ENCODE peak calls at places on chromosomes 5 and 9, in nine cellular contexts. One of them, this sample, is unnamed.

GRCh38 chr9:5455181-5455580 is 4.8 kb downstream of the CD274 start:
- DNase-seq in stimulated activated CD4-positive, alpha-beta T cell treated with anti-CD3 and anti-CD28 coated beads, Interleukin-2, amount 100 ng/mL, for 48 hours: no peak
- DNase-seq in brain microvascular endothelial cell: peak
- DNase-seq in NCI-H1092: no peak
- DNase-seq in memory B cell: no peak
- DNase-seq in GM23248: peak
- DNase-seq in activated T-cell treated with anti-CD3 and anti-CD28 coated beads, Interleukin-2, amount 50 U/mL, for 72 hours: no peak
- DNase-seq in AG20443: peak
- DNase-seq in pancreas: no peak
- DNase-seq in this sample: no peak

GRCh38 chr5:176644294-176644693 is 3.0 kb upstream of the TSPAN17 start:
- DNase-seq in stimulated activated CD4-positive, alpha-beta T cell treated with anti-CD3 and anti-CD28 coated beads, Interleukin-2, amount 100 ng/mL, for 48 hours: no peak
- DNase-seq in brain microvascular endothelial cell: no peak
- DNase-seq in NCI-H1092: no peak
- DNase-seq in memory B cell: no peak
- DNase-seq in GM23248: no peak
- DNase-seq in activated T-cell treated with anti-CD3 and anti-CD28 coated beads, Interleukin-2, amount 50 U/mL, for 72 hours: no peak
- DNase-seq in AG20443: no peak
- DNase-seq in pancreas: no peak
- DNase-seq in this sample: no peak

GRCh38 chr9:87212563-87213154 is 265.4 kb upstream of the GAS1 start:
- DNase-seq in stimulated activated CD4-positive, alpha-beta T cell treated with anti-CD3 and anti-CD28 coated beads, Interleukin-2, amount 100 ng/mL, for 48 hours: no peak
- DNase-seq in brain microvascular endothelial cell: no peak
- DNase-seq in NCI-H1092: no peak
- DNase-seq in memory B cell: no peak
- DNase-seq in GM23248: peak
- DNase-seq in activated T-cell treated with anti-CD3 and anti-CD28 coated beads, Interleukin-2, amount 50 U/mL, for 72 hours: no peak
- DNase-seq in AG20443: no peak
- DNase-seq in pancreas: no peak
- DNase-seq in this sample: no peak

GRCh38 chr5:150789943-150790611 is 11.5 kb downstream of the SMIM3 start:
- DNase-seq in stimulated activated CD4-positive, alpha-beta T cell treated with anti-CD3 and anti-CD28 coated beads, Interleukin-2, amount 100 ng/mL, for 48 hours: peak
- DNase-seq in brain microvascular endothelial cell: peak
- DNase-seq in NCI-H1092: no peak
- DNase-seq in memory B cell: no peak
- DNase-seq in GM23248: peak
- DNase-seq in activated T-cell treated with anti-CD3 and anti-CD28 coated beads, Interleukin-2, amount 50 U/mL, for 72 hours: peak
- DNase-seq in AG20443: peak
- DNase-seq in pancreas: peak
- DNase-seq in this sample: peak

GRCh38 chr9:135239100-135239768 is 151.8 kb downstream of the OLFM1 start:
- DNase-seq in stimulated activated CD4-positive, alpha-beta T cell treated with anti-CD3 and anti-CD28 coated beads, Interleukin-2, amount 100 ng/mL, for 48 hours: no peak
- DNase-seq in brain microvascular endothelial cell: no peak
- DNase-seq in NCI-H1092: no peak
- DNase-seq in memory B cell: no peak
- DNase-seq in GM23248: no peak
- DNase-seq in activated T-cell treated with anti-CD3 and anti-CD28 coated beads, Interleukin-2, amount 50 U/mL, for 72 hours: no peak
- DNase-seq in AG20443: no peak
- DNase-seq in pancreas: peak
- DNase-seq in this sample: no peak

GRCh38 chr5:150694638-150695037 is 6.2 kb downstream of the RBM22 start:
- DNase-seq in stimulated activated CD4-positive, alpha-beta T cell treated with anti-CD3 and anti-CD28 coated beads, Interleukin-2, amount 100 ng/mL, for 48 hours: no peak
- DNase-seq in brain microvascular endothelial cell: peak
- DNase-seq in NCI-H1092: no peak
- DNase-seq in memory B cell: no peak
- DNase-seq in GM23248: peak
- DNase-seq in activated T-cell treated with anti-CD3 and anti-CD28 coated beads, Interleukin-2, amount 50 U/mL, for 72 hours: no peak
- DNase-seq in AG20443: no peak
- DNase-seq in pancreas: no peak
- DNase-seq in this sample: no peak

GRCh38 chr5:98570010-98570409 is 203.5 kb upstream of the RGMB start:
- DNase-seq in stimulated activated CD4-positive, alpha-beta T cell treated with anti-CD3 and anti-CD28 coated beads, Interleukin-2, amount 100 ng/mL, for 48 hours: no peak
- DNase-seq in brain microvascular endothelial cell: no peak
- DNase-seq in NCI-H1092: no peak
- DNase-seq in memory B cell: no peak
- DNase-seq in GM23248: peak
- DNase-seq in activated T-cell treated with anti-CD3 and anti-CD28 coated beads, Interleukin-2, amount 50 U/mL, for 72 hours: no peak
- DNase-seq in AG20443: no peak
- DNase-seq in pancreas: no peak
- DNase-seq in this sample: no peak

GRCh38 chr9:70170151-70170795 is 88.5 kb upstream of the SMC5 start:
- DNase-seq in stimulated activated CD4-positive, alpha-beta T cell treated with anti-CD3 and anti-CD28 coated beads, Interleukin-2, amount 100 ng/mL, for 48 hours: no peak
- DNase-seq in brain microvascular endothelial cell: no peak
- DNase-seq in NCI-H1092: no peak
- DNase-seq in memory B cell: no peak
- DNase-seq in GM23248: no peak
- DNase-seq in activated T-cell treated with anti-CD3 and anti-CD28 coated beads, Interleukin-2, amount 50 U/mL, for 72 hours: no peak
- DNase-seq in AG20443: no peak
- DNase-seq in pancreas: no peak
- DNase-seq in this sample: no peak

GRCh38 chr9:85008215-85008614 is 338.7 kb downstream of the NTRK2 start:
- DNase-seq in stimulated activated CD4-positive, alpha-beta T cell treated with anti-CD3 and anti-CD28 coated beads, Interleukin-2, amount 100 ng/mL, for 48 hours: no peak
- DNase-seq in brain microvascular endothelial cell: no peak
- DNase-seq in NCI-H1092: no peak
- DNase-seq in memory B cell: no peak
- DNase-seq in GM23248: no peak
- DNase-seq in activated T-cell treated with anti-CD3 and anti-CD28 coated beads, Interleukin-2, amount 50 U/mL, for 72 hours: no peak
- DNase-seq in AG20443: no peak
- DNase-seq in pancreas: no peak
- DNase-seq in this sample: no peak

GRCh38 chr5:10636363-10637142 is 72.7 kb downstream of the ANKRD33B start:
- DNase-seq in stimulated activated CD4-positive, alpha-beta T cell treated with anti-CD3 and anti-CD28 coated beads, Interleukin-2, amount 100 ng/mL, for 48 hours: no peak
- DNase-seq in brain microvascular endothelial cell: no peak
- DNase-seq in NCI-H1092: no peak
- DNase-seq in memory B cell: no peak
- DNase-seq in GM23248: no peak
- DNase-seq in activated T-cell treated with anti-CD3 and anti-CD28 coated beads, Interleukin-2, amount 50 U/mL, for 72 hours: no peak
- DNase-seq in AG20443: no peak
- DNase-seq in pancreas: no peak
- DNase-seq in this sample: no peak

GRCh38 chr5:109329296-109330252 is 80.2 kb downstream of the PJA2 start:
- DNase-seq in stimulated activated CD4-positive, alpha-beta T cell treated with anti-CD3 and anti-CD28 coated beads, Interleukin-2, amount 100 ng/mL, for 48 hours: no peak
- DNase-seq in brain microvascular endothelial cell: peak
- DNase-seq in NCI-H1092: no peak
- DNase-seq in memory B cell: no peak
- DNase-seq in GM23248: peak
- DNase-seq in activated T-cell treated with anti-CD3 and anti-CD28 coated beads, Interleukin-2, amount 50 U/mL, for 72 hours: no peak
- DNase-seq in AG20443: peak
- DNase-seq in pancreas: no peak
- DNase-seq in this sample: no peak

GRCh38 chr9:365451-365850 is 150.8 kb downstream of the DOCK8 start:
- DNase-seq in stimulated activated CD4-positive, alpha-beta T cell treated with anti-CD3 and anti-CD28 coated beads, Interleukin-2, amount 100 ng/mL, for 48 hours: no peak
- DNase-seq in brain microvascular endothelial cell: no peak
- DNase-seq in NCI-H1092: no peak
- DNase-seq in memory B cell: no peak
- DNase-seq in GM23248: no peak
- DNase-seq in activated T-cell treated with anti-CD3 and anti-CD28 coated beads, Interleukin-2, amount 50 U/mL, for 72 hours: no peak
- DNase-seq in AG20443: no peak
- DNase-seq in pancreas: no peak
- DNase-seq in this sample: no peak

GRCh38 chr9:80931163-80931562 is 758.2 kb downstream of the TLE1 start:
- DNase-seq in stimulated activated CD4-positive, alpha-beta T cell treated with anti-CD3 and anti-CD28 coated beads, Interleukin-2, amount 100 ng/mL, for 48 hours: no peak
- DNase-seq in brain microvascular endothelial cell: no peak
- DNase-seq in NCI-H1092: no peak
- DNase-seq in memory B cell: no peak
- DNase-seq in GM23248: no peak
- DNase-seq in activated T-cell treated with anti-CD3 and anti-CD28 coated beads, Interleukin-2, amount 50 U/mL, for 72 hours: no peak
- DNase-seq in AG20443: no peak
- DNase-seq in pancreas: no peak
- DNase-seq in this sample: no peak

GRCh38 chr5:181245427-181246275 is 1.9 kb upstream of the RACK1 start:
- DNase-seq in stimulated activated CD4-positive, alpha-beta T cell treated with anti-CD3 and anti-CD28 coated beads, Interleukin-2, amount 100 ng/mL, for 48 hours: no peak
- DNase-seq in brain microvascular endothelial cell: no peak
- DNase-seq in NCI-H1092: no peak
- DNase-seq in memory B cell: no peak
- DNase-seq in GM23248: no peak
- DNase-seq in activated T-cell treated with anti-CD3 and anti-CD28 coated beads, Interleukin-2, amount 50 U/mL, for 72 hours: no peak
- DNase-seq in AG20443: no peak
- DNase-seq in pancreas: peak
- DNase-seq in this sample: peak

GRCh38 chr5:94893404-94894145 is 275.1 kb downstream of the SLF1 start:
- DNase-seq in stimulated activated CD4-positive, alpha-beta T cell treated with anti-CD3 and anti-CD28 coated beads, Interleukin-2, amount 100 ng/mL, for 48 hours: no peak
- DNase-seq in brain microvascular endothelial cell: no peak
- DNase-seq in NCI-H1092: no peak
- DNase-seq in memory B cell: no peak
- DNase-seq in GM23248: peak
- DNase-seq in activated T-cell treated with anti-CD3 and anti-CD28 coated beads, Interleukin-2, amount 50 U/mL, for 72 hours: no peak
- DNase-seq in AG20443: peak
- DNase-seq in pancreas: no peak
- DNase-seq in this sample: no peak

GRCh38 chr5:83866191-83866590 is 145.5 kb upstream of the HAPLN1 start:
- DNase-seq in stimulated activated CD4-positive, alpha-beta T cell treated with anti-CD3 and anti-CD28 coated beads, Interleukin-2, amount 100 ng/mL, for 48 hours: no peak
- DNase-seq in brain microvascular endothelial cell: no peak
- DNase-seq in NCI-H1092: no peak
- DNase-seq in memory B cell: no peak
- DNase-seq in GM23248: no peak
- DNase-seq in activated T-cell treated with anti-CD3 and anti-CD28 coated beads, Interleukin-2, amount 50 U/mL, for 72 hours: no peak
- DNase-seq in AG20443: no peak
- DNase-seq in pancreas: no peak
- DNase-seq in this sample: no peak

GRCh38 chr9:129459550-129460322 is 161.2 kb downstream of the C9orf50 start:
- DNase-seq in stimulated activated CD4-positive, alpha-beta T cell treated with anti-CD3 and anti-CD28 coated beads, Interleukin-2, amount 100 ng/mL, for 48 hours: peak
- DNase-seq in brain microvascular endothelial cell: no peak
- DNase-seq in NCI-H1092: no peak
- DNase-seq in memory B cell: no peak
- DNase-seq in GM23248: peak
- DNase-seq in activated T-cell treated with anti-CD3 and anti-CD28 coated beads, Interleukin-2, amount 50 U/mL, for 72 hours: peak
- DNase-seq in AG20443: no peak
- DNase-seq in pancreas: no peak
- DNase-seq in this sample: peak

GRCh38 chr5:78649220-78649700 is 688 bp upstream of the LHFPL2 start:
- DNase-seq in stimulated activated CD4-positive, alpha-beta T cell treated with anti-CD3 and anti-CD28 coated beads, Interleukin-2, amount 100 ng/mL, for 48 hours: no peak
- DNase-seq in brain microvascular endothelial cell: peak
- DNase-seq in NCI-H1092: no peak
- DNase-seq in memory B cell: no peak
- DNase-seq in GM23248: peak
- DNase-seq in activated T-cell treated with anti-CD3 and anti-CD28 coated beads, Interleukin-2, amount 50 U/mL, for 72 hours: no peak
- DNase-seq in AG20443: peak
- DNase-seq in pancreas: no peak
- DNase-seq in this sample: no peak

GRCh38 chr5:61301820-61302563 is 30.1 kb upstream of the ZSWIM6 start:
- DNase-seq in stimulated activated CD4-positive, alpha-beta T cell treated with anti-CD3 and anti-CD28 coated beads, Interleukin-2, amount 100 ng/mL, for 48 hours: no peak
- DNase-seq in brain microvascular endothelial cell: peak
- DNase-seq in NCI-H1092: no peak
- DNase-seq in memory B cell: no peak
- DNase-seq in GM23248: peak
- DNase-seq in activated T-cell treated with anti-CD3 and anti-CD28 coated beads, Interleukin-2, amount 50 U/mL, for 72 hours: no peak
- DNase-seq in AG20443: peak
- DNase-seq in pancreas: peak
- DNase-seq in this sample: no peak

GRCh38 chr5:39783756-39784421 is 359.1 kb upstream of the DAB2 start:
- DNase-seq in stimulated activated CD4-positive, alpha-beta T cell treated with anti-CD3 and anti-CD28 coated beads, Interleukin-2, amount 100 ng/mL, for 48 hours: no peak
- DNase-seq in brain microvascular endothelial cell: no peak
- DNase-seq in NCI-H1092: no peak
- DNase-seq in memory B cell: no peak
- DNase-seq in GM23248: peak
- DNase-seq in activated T-cell treated with anti-CD3 and anti-CD28 coated beads, Interleukin-2, amount 50 U/mL, for 72 hours: no peak
- DNase-seq in AG20443: peak
- DNase-seq in pancreas: no peak
- DNase-seq in this sample: no peak

GRCh38 chr9:83508072-83508471 is 30.1 kb downstream of the FRMD3 start:
- DNase-seq in stimulated activated CD4-positive, alpha-beta T cell treated with anti-CD3 and anti-CD28 coated beads, Interleukin-2, amount 100 ng/mL, for 48 hours: no peak
- DNase-seq in brain microvascular endothelial cell: peak
- DNase-seq in NCI-H1092: no peak
- DNase-seq in memory B cell: no peak
- DNase-seq in GM23248: no peak
- DNase-seq in activated T-cell treated with anti-CD3 and anti-CD28 coated beads, Interleukin-2, amount 50 U/mL, for 72 hours: no peak
- DNase-seq in AG20443: no peak
- DNase-seq in pancreas: no peak
- DNase-seq in this sample: no peak

GRCh38 chr5:168609806-168610482 is 30.8 kb upstream of the PANK3 start:
- DNase-seq in stimulated activated CD4-positive, alpha-beta T cell treated with anti-CD3 and anti-CD28 coated beads, Interleukin-2, amount 100 ng/mL, for 48 hours: no peak
- DNase-seq in brain microvascular endothelial cell: no peak
- DNase-seq in NCI-H1092: no peak
- DNase-seq in memory B cell: no peak
- DNase-seq in GM23248: no peak
- DNase-seq in activated T-cell treated with anti-CD3 and anti-CD28 coated beads, Interleukin-2, amount 50 U/mL, for 72 hours: no peak
- DNase-seq in AG20443: no peak
- DNase-seq in pancreas: no peak
- DNase-seq in this sample: no peak

GRCh38 chr5:74352256-74352655 is 288.3 kb downstream of the ENC1 start:
- DNase-seq in stimulated activated CD4-positive, alpha-beta T cell treated with anti-CD3 and anti-CD28 coated beads, Interleukin-2, amount 100 ng/mL, for 48 hours: no peak
- DNase-seq in brain microvascular endothelial cell: no peak
- DNase-seq in NCI-H1092: no peak
- DNase-seq in memory B cell: no peak
- DNase-seq in GM23248: peak
- DNase-seq in activated T-cell treated with anti-CD3 and anti-CD28 coated beads, Interleukin-2, amount 50 U/mL, for 72 hours: no peak
- DNase-seq in AG20443: peak
- DNase-seq in pancreas: no peak
- DNase-seq in this sample: no peak

GRCh38 chr5:62960781-62961180 is 382.2 kb downstream of the LRRC70 start:
- DNase-seq in stimulated activated CD4-positive, alpha-beta T cell treated with anti-CD3 and anti-CD28 coated beads, Interleukin-2, amount 100 ng/mL, for 48 hours: no peak
- DNase-seq in brain microvascular endothelial cell: no peak
- DNase-seq in NCI-H1092: no peak
- DNase-seq in memory B cell: no peak
- DNase-seq in GM23248: no peak
- DNase-seq in activated T-cell treated with anti-CD3 and anti-CD28 coated beads, Interleukin-2, amount 50 U/mL, for 72 hours: no peak
- DNase-seq in AG20443: no peak
- DNase-seq in pancreas: no peak
- DNase-seq in this sample: no peak

GRCh38 chr9:35757527-35758275 is 3.6 kb upstream of the MSMP start:
- DNase-seq in stimulated activated CD4-positive, alpha-beta T cell treated with anti-CD3 and anti-CD28 coated beads, Interleukin-2, amount 100 ng/mL, for 48 hours: no peak
- DNase-seq in brain microvascular endothelial cell: no peak
- DNase-seq in NCI-H1092: no peak
- DNase-seq in memory B cell: no peak
- DNase-seq in GM23248: no peak
- DNase-seq in activated T-cell treated with anti-CD3 and anti-CD28 coated beads, Interleukin-2, amount 50 U/mL, for 72 hours: no peak
- DNase-seq in AG20443: no peak
- DNase-seq in pancreas: no peak
- DNase-seq in this sample: no peak

GRCh38 chr9:1604942-1605560 is 410.1 kb upstream of the SMARCA2 start:
- DNase-seq in stimulated activated CD4-positive, alpha-beta T cell treated with anti-CD3 and anti-CD28 coated beads, Interleukin-2, amount 100 ng/mL, for 48 hours: no peak
- DNase-seq in brain microvascular endothelial cell: no peak
- DNase-seq in NCI-H1092: no peak
- DNase-seq in memory B cell: no peak
- DNase-seq in GM23248: peak
- DNase-seq in activated T-cell treated with anti-CD3 and anti-CD28 coated beads, Interleukin-2, amount 50 U/mL, for 72 hours: peak
- DNase-seq in AG20443: peak
- DNase-seq in pancreas: no peak
- DNase-seq in this sample: no peak

GRCh38 chr5:159332800-159333563 is 2.7 kb upstream of the IL12B start:
- DNase-seq in stimulated activated CD4-positive, alpha-beta T cell treated with anti-CD3 and anti-CD28 coated beads, Interleukin-2, amount 100 ng/mL, for 48 hours: no peak
- DNase-seq in brain microvascular endothelial cell: no peak
- DNase-seq in NCI-H1092: no peak
- DNase-seq in memory B cell: peak
- DNase-seq in GM23248: no peak
- DNase-seq in activated T-cell treated with anti-CD3 and anti-CD28 coated beads, Interleukin-2, amount 50 U/mL, for 72 hours: no peak
- DNase-seq in AG20443: no peak
- DNase-seq in pancreas: no peak
- DNase-seq in this sample: no peak

GRCh38 chr9:14529047-14529446 is 164.2 kb downstream of the ZDHHC21 start:
- DNase-seq in stimulated activated CD4-positive, alpha-beta T cell treated with anti-CD3 and anti-CD28 coated beads, Interleukin-2, amount 100 ng/mL, for 48 hours: no peak
- DNase-seq in brain microvascular endothelial cell: no peak
- DNase-seq in NCI-H1092: peak
- DNase-seq in memory B cell: no peak
- DNase-seq in GM23248: no peak
- DNase-seq in activated T-cell treated with anti-CD3 and anti-CD28 coated beads, Interleukin-2, amount 50 U/mL, for 72 hours: no peak
- DNase-seq in AG20443: no peak
- DNase-seq in pancreas: no peak
- DNase-seq in this sample: no peak

GRCh38 chr9:17930091-17930490 is 351.2 kb downstream of the SH3GL2 start:
- DNase-seq in stimulated activated CD4-positive, alpha-beta T cell treated with anti-CD3 and anti-CD28 coated beads, Interleukin-2, amount 100 ng/mL, for 48 hours: no peak
- DNase-seq in brain microvascular endothelial cell: no peak
- DNase-seq in NCI-H1092: no peak
- DNase-seq in memory B cell: no peak
- DNase-seq in GM23248: no peak
- DNase-seq in activated T-cell treated with anti-CD3 and anti-CD28 coated beads, Interleukin-2, amount 50 U/mL, for 72 hours: no peak
- DNase-seq in AG20443: no peak
- DNase-seq in pancreas: no peak
- DNase-seq in this sample: no peak

GRCh38 chr9:131181091-131181681 is 55.8 kb downstream of the NUP214 start:
- DNase-seq in stimulated activated CD4-positive, alpha-beta T cell treated with anti-CD3 and anti-CD28 coated beads, Interleukin-2, amount 100 ng/mL, for 48 hours: no peak
- DNase-seq in brain microvascular endothelial cell: no peak
- DNase-seq in NCI-H1092: no peak
- DNase-seq in memory B cell: no peak
- DNase-seq in GM23248: peak
- DNase-seq in activated T-cell treated with anti-CD3 and anti-CD28 coated beads, Interleukin-2, amount 50 U/mL, for 72 hours: no peak
- DNase-seq in AG20443: no peak
- DNase-seq in pancreas: no peak
- DNase-seq in this sample: no peak

GRCh38 chr5:67377651-67378050 is 181.1 kb upstream of the CD180 start:
- DNase-seq in stimulated activated CD4-positive, alpha-beta T cell treated with anti-CD3 and anti-CD28 coated beads, Interleukin-2, amount 100 ng/mL, for 48 hours: no peak
- DNase-seq in brain microvascular endothelial cell: no peak
- DNase-seq in NCI-H1092: peak
- DNase-seq in memory B cell: no peak
- DNase-seq in GM23248: no peak
- DNase-seq in activated T-cell treated with anti-CD3 and anti-CD28 coated beads, Interleukin-2, amount 50 U/mL, for 72 hours: no peak
- DNase-seq in AG20443: no peak
- DNase-seq in pancreas: no peak
- DNase-seq in this sample: no peak

This sample was measured in activated naive CD4-positive, alpha-beta T cell treated with anti-CD3 and anti-CD28 coated beads, Interleukin-2, amount 50 U/mL, for 72 hours.